ENCODE peak calls at places on chromosomes 5 and 9, in ten cellular contexts. X is astrocyte of the cerebellum, D is choroid plexus epithelial cell, C is ovary, A is astrocyte of the spinal cord, L is GM10248, H is fibroblast of mammary gland, Y is HFFc6, U is AG09309, P is Peyer's patch. G is an unnamed sample.
A peak's percentile ranks its signal among the peaks of the same experiment; 100 is the strongest.

GRCh38 chr5:14507156-14507941 is 74.2 kb upstream of the OTULINL start:
- DNase-seq in U (no peak), C (no peak), L (no peak), H (peak; percentile 46), X (no peak), A (no peak), Y (no peak), P (peak; percentile 49), D (no peak), G (no peak)

GRCh38 chr5:107247427-107247826 is 423.3 kb downstream of the EFNA5 start:
- DNase-seq in C (no peak), L (no peak), A (no peak), P (no peak), U (no peak), X (no peak), D (peak; percentile 8), Y (no peak), H (peak; percentile 16), G (no peak)

GRCh38 chr9:127912296-127912695 is 4.5 kb downstream of the ST6GALNAC4 start:
- DNase-seq in L (no peak), C (no peak), H (no peak), U (no peak), D (no peak), Y (no peak), A (no peak), X (no peak), P (no peak), G (no peak)

GRCh38 chr9:4308482-4308881 is 8.6 kb upstream of the GLIS3 start:
- DNase-seq in L (no peak), D (no peak), Y (no peak), H (no peak), A (no peak), U (no peak), C (no peak), P (no peak), X (no peak), G (no peak)

GRCh38 chr9:33185858-33186257 is 18.7 kb upstream of the B4GALT1 start:
- DNase-seq in L (no peak), A (no peak), U (no peak), H (no peak), C (no peak), D (no peak), X (no peak), P (no peak), Y (no peak), G (no peak)

GRCh38 chr5:31476607-31477200 is 55.2 kb downstream of the DROSHA start:
- DNase-seq in L (no peak), P (no peak), D (no peak), H (no peak), A (no peak), U (no peak), X (no peak), C (no peak), Y (no peak), G (no peak)

GRCh38 chr9:134969401-134969800 is 51.7 kb upstream of the FCN1 start:
- DNase-seq in Y (no peak), C (no peak), U (no peak), A (no peak), D (no peak), X (no peak), H (no peak), P (no peak), L (no peak), G (no peak)

GRCh38 chr9:89425921-89426388 is 72.0 kb downstream of the SEMA4D start:
- DNase-seq in D (no peak), X (peak; percentile 70), P (no peak), C (no peak), A (peak; percentile 66), Y (no peak), L (no peak), H (no peak), U (no peak), G (no peak)

GRCh38 chr9:20524776-20525175 is 97.5 kb downstream of the MLLT3 start:
- DNase-seq in P (no peak), H (peak; percentile 22), C (no peak), L (no peak), U (no peak), D (peak; percentile 13), A (no peak), Y (no peak), X (no peak), G (no peak)

GRCh38 chr5:96567188-96567587 is 95.0 kb upstream of the CAST start:
- DNase-seq in U (no peak), L (no peak), X (no peak), Y (peak; percentile 54), A (peak; percentile 67), D (peak; percentile 70), P (no peak), C (no peak), H (peak; percentile 74), G (no peak)

GRCh38 chr9:113026200-113026599 is 14.2 kb upstream of the ZNF883 start:
- DNase-seq in Y (peak; percentile 0), H (peak; percentile 7), C (no peak), D (peak; percentile 1), L (no peak), P (no peak), A (no peak), X (no peak), U (no peak), G (no peak)

GRCh38 chr9:105282870-105283621 is 38.6 kb downstream of the SLC44A1 start:
- DNase-seq in X (no peak), L (no peak), U (no peak), C (no peak), D (no peak), A (no peak), H (no peak), Y (no peak), P (no peak), G (no peak)

GRCh38 chr9:134626576-134627416 is 14.8 kb upstream of the COL5A1 start:
- DNase-seq in U (peak; percentile 71), H (no peak), C (peak; percentile 6), D (peak; percentile 75), A (peak; percentile 32), Y (peak; percentile 88), X (no peak), P (peak; percentile 33), L (no peak), G (no peak)

GRCh38 chr5:163434410-163434866 is 3.0 kb upstream of the CCNG1 start:
- DNase-seq in C (peak; percentile 19), X (peak; percentile 45), H (peak; percentile 26), Y (no peak), D (peak; percentile 74), A (peak; percentile 71), U (no peak), P (no peak), L (no peak), G (no peak)

GRCh38 chr9:136539427-136540412 is 6.1 kb downstream of the NOTCH1 start:
- DNase-seq in Y (no peak), H (no peak), D (peak; percentile 51), U (no peak), C (no peak), L (peak; percentile 88), X (no peak), A (peak; percentile 73), P (peak; percentile 91), G (no peak)

GRCh38 chr9:109894921-109895758 is 115.1 kb downstream of the PALM2AKAP2 start:
- DNase-seq in L (peak; percentile 33), H (peak; percentile 46), X (peak; percentile 40), U (no peak), Y (peak; percentile 72), A (peak; percentile 81), P (no peak), D (peak; percentile 34), C (no peak), G (no peak)

GRCh38 chr9:132694144-132694543 is 23.9 kb downstream of the GTF3C4 start:
- DNase-seq in P (no peak), U (no peak), L (no peak), X (no peak), Y (no peak), H (peak; percentile 50), A (no peak), D (peak; percentile 19), C (no peak), G (no peak)
- TF ChIP-seq CTCF in P (no peak), U (no peak), L (peak; percentile 25), X (no peak), Y (no peak), H (peak; percentile 25), A (no peak), D (peak; percentile 26), C (no peak), G (no peak)

DNA sequence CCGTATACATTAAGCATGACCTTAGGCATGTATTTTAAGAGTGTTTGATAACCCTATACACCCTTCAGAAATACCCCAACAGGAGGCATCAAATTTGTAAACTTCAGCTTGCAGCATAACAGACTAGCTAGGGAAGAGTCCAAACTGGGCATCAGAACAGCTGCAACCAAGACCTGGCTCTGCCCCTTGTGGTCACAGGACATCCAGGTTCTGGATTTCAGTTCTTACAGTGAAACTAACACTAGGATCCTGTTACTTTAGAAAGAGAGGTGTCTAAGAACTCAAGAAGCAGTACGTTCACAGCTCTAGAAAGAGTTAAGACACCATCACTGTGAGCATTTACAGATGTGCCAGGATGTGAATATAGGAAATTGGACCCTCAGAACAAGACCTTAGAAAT is 229.8 kb downstream of the BNC2 start:
- DNase-seq in U (no peak), X (no peak), A (no peak), H (no peak), P (no peak), D (peak; percentile 74), C (no peak), L (no peak), Y (no peak), G (no peak)
- TF ChIP-seq CTCF in U (peak; percentile 25), X (peak; percentile 40), A (peak; percentile 15), H (peak; percentile 27), P (no peak), D (peak; percentile 56), C (no peak), L (no peak), Y (no peak), G (peak; percentile 40)

DNA sequence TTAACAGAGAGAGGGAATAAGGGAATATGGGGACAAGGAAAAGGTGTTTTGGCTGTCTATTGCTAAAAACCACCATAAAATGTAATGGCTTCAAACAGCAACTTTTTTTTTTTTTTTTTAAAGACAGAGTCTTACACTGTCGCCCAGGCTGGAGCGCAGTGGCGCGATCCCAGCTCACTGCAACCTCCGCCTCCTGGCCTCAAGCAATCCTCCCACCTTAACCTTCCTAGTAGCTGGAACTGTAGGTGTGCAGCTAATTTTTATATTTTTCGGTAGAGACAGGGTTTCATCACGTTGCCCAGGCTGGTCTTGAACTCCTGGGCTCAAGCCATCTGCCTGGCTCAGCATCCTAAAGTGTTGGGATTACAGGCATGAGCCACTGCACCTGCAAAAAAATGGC is 4.3 kb upstream of the SPATA24 start:
- DNase-seq in A (no peak), C (no peak), P (no peak), Y (no peak), L (no peak), D (no peak), H (no peak), X (no peak), U (no peak), G (no peak)
- TF ChIP-seq CTCF in A (no peak), C (no peak), P (no peak), Y (no peak), L (no peak), D (no peak), H (no peak), X (no peak), U (no peak), G (no peak)

DNA sequence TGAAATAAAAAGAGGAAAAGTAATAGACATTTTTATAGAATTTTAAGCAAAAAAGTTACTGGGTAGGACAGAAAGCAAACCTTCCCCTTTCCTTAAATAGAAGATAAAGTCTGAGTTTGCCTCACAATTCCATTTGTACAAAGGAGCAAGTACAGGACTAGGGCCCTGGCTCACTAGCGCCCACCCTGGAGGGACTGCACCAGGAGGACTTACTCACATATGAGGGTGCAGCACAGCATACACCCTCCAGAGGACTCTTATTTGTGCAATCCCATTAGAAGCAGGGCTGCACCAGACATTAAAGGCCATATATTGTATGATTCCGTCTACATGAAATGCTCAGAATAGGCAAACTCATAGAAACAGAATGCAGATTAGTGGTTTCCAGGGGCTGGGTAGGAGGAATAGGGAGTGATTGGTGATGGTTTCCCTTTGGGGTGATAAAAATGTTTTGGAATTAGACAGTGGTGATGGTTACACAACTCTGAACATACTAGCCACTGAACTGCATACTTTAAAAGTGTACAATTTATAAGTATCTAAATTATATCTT is 4.5 kb downstream of the REEP5 start:
- DNase-seq in X (no peak), H (peak; percentile 26), L (no peak), C (no peak), D (no peak), P (no peak), A (peak; percentile 7), Y (no peak), U (no peak), G (no peak)
- TF ChIP-seq CTCF in X (peak; percentile 17), H (peak; percentile 26), L (no peak), C (no peak), D (peak; percentile 25), P (no peak), A (peak; percentile 31), Y (peak; percentile 56), U (peak; percentile 21), G (peak; percentile 21)